ENCODE peak calls at places on chromosome 7, in six cellular contexts. A is AG09309; Y is activated CD4-positive, alpha-beta T cell treated with anti-CD3 and anti-CD28 coated beads, Interleukin-2, amount 10 ng/mL, durations not matched to agents 7 days and 5 days; D is germinal center; I is mesenchymal stem cell; X is GM23248. R is an unnamed sample.

GRCh38 chr7:29299986-29300609 is 105.5 kb downstream of the CHN2 start:
- DNase-seq in A (no peak), Y (no peak), D (no peak), I (no peak), X (no peak), R (no peak)

GRCh38 chr7:51067757-51068156 is 248.9 kb downstream of the COBL start:
- DNase-seq in A (peak; percentile 46), Y (peak; percentile 59), D (peak; percentile 26), I (peak; percentile 72), X (peak; percentile 68), R (peak; percentile 16)

GRCh38 chr7:34596887-34597286 is 61.1 kb upstream of the NPSR1 start:
- DNase-seq in A (no peak), Y (no peak), D (no peak), I (no peak), X (peak; percentile 41), R (no peak)

GRCh38 chr7:18499407-18500197 is 4.1 kb downstream of the HDAC9 start:
- DNase-seq in A (no peak), Y (no peak), D (no peak), I (no peak), X (peak; percentile 52), R (no peak)

GRCh38 chr7:142478479-142479220 is 220.8 kb upstream of the PRSS58 start:
- DNase-seq in A (no peak), Y (peak; percentile 48), D (peak; percentile 20), I (peak; percentile 69), X (peak; percentile 71), R (no peak)

GRCh38 chr7:104971290-104972071 is 42.5 kb upstream of the KMT2E start:
- DNase-seq in A (no peak), Y (no peak), D (no peak), I (no peak), X (peak; percentile 79), R (no peak)

GRCh38 chr7:138891446-138891810 is 89.8 kb downstream of the KIAA1549 start:
- DNase-seq in A (no peak), Y (no peak), D (no peak), I (peak; percentile 33), X (peak; percentile 62), R (no peak)

GRCh38 chr7:142401951-142402350 is 144.1 kb upstream of the PRSS58 start:
- DNase-seq in A (no peak), Y (no peak), D (no peak), I (no peak), X (peak; percentile 23), R (no peak)

GRCh38 chr7:130814753-130815152 is 80.7 kb upstream of the KLF14 start:
- DNase-seq in A (peak; percentile 10), Y (peak; percentile 19), D (no peak), I (peak; percentile 34), X (peak; percentile 70), R (no peak)

GRCh38 chr7:30285531-30286284 is 1.3 kb downstream of the ZNRF2 start:
- DNase-seq in A (peak; percentile 14), Y (peak; percentile 80), D (peak; percentile 22), I (peak; percentile 68), X (peak; percentile 70), R (no peak)

GRCh38 chr7:128739048-128739962 is at the start of gene CALU:
- DNase-seq in A (peak; percentile 93), Y (peak; percentile 96), D (peak; percentile 99), I (peak; percentile 98), X (peak; percentile 99), R (peak; percentile 79)

GRCh38 chr7:41437257-41438196 is 265.4 kb downstream of the INHBA start:
- DNase-seq in A (no peak), Y (no peak), D (no peak), I (no peak), X (peak; percentile 29), R (no peak)

GRCh38 chr7:44972562-44972961 is 6.3 kb downstream of the MYO1G start:
- DNase-seq in A (no peak), Y (no peak), D (no peak), I (no peak), X (no peak), R (no peak)

GRCh38 chr7:152464312-152465117 is 28.7 kb upstream of the KMT2C start:
- DNase-seq in A (peak; percentile 23), Y (peak; percentile 58), D (peak; percentile 79), I (peak; percentile 86), X (peak; percentile 84), R (no peak)

GRCh38 chr7:92131093-92131492 is 3.2 kb downstream of the CYP51A1 start:
- DNase-seq in A (no peak), Y (no peak), D (no peak), I (no peak), X (no peak), R (no peak)

GRCh38 chr7:87234949-87235348 is 15.4 kb upstream of the TMEM243 start:
- DNase-seq in A (no peak), Y (no peak), D (no peak), I (peak; percentile 32), X (peak; percentile 56), R (peak; percentile 58)

GRCh38 chr7:39248041-39248692 is 270.5 kb downstream of the POU6F2 start:
- DNase-seq in A (no peak), Y (no peak), D (no peak), I (peak; percentile 1), X (no peak), R (no peak)

GRCh38 chr7:114508096-114508495 is 93.5 kb downstream of the FOXP2 start:
- DNase-seq in A (peak; percentile 20), Y (no peak), D (no peak), I (peak; percentile 29), X (peak; percentile 58), R (no peak)

GRCh38 chr7:66504131-66504530 is 124.5 kb upstream of the KCTD7 start:
- DNase-seq in A (no peak), Y (no peak), D (no peak), I (no peak), X (no peak), R (no peak)

GRCh38 chr7:46478046-46478445 is 557.0 kb upstream of the IGFBP3 start:
- DNase-seq in A (no peak), Y (no peak), D (no peak), I (peak; percentile 83), X (peak; percentile 55), R (no peak)

GRCh38 chr7:100728196-100728595 is 5.2 kb upstream of the ZAN start:
- DNase-seq in A (no peak), Y (no peak), D (no peak), I (no peak), X (no peak), R (no peak)

GRCh38 chr7:98354511-98355249 is 46.2 kb downstream of the BAIAP2L1 start:
- DNase-seq in A (no peak), Y (no peak), D (no peak), I (peak; percentile 89), X (peak; percentile 92), R (peak; percentile 56)

GRCh38 chr7:33472348-33473025 is 343.1 kb downstream of the BBS9 start:
- DNase-seq in A (no peak), Y (no peak), D (no peak), I (no peak), X (no peak), R (no peak)

GRCh38 chr7:2122651-2123050 is 110.1 kb downstream of the MAD1L1 start:
- DNase-seq in A (no peak), Y (no peak), D (no peak), I (no peak), X (no peak), R (no peak)

GRCh38 chr7:92740134-92740533 is 96.2 kb downstream of the CDK6 start:
- DNase-seq in A (no peak), Y (no peak), D (no peak), I (no peak), X (no peak), R (no peak)

GRCh38 chr7:154332776-154333175 is 280.6 kb downstream of the DPP6 start:
- DNase-seq in A (no peak), Y (no peak), D (no peak), I (no peak), X (no peak), R (no peak)

GRCh38 chr7:71694678-71695077 is 562.7 kb downstream of the GALNT17 start:
- DNase-seq in A (no peak), Y (no peak), D (no peak), I (no peak), X (no peak), R (no peak)

GRCh38 chr7:142412551-142413193 is 154.8 kb upstream of the PRSS58 start:
- DNase-seq in A (peak; percentile 20), Y (peak; percentile 59), D (peak; percentile 38), I (peak; percentile 68), X (peak; percentile 81), R (peak; percentile 16)

GRCh38 chr7:94397721-94398120 is 3.0 kb downstream of the COL1A2 start:
- DNase-seq in A (no peak), Y (no peak), D (no peak), I (no peak), X (peak; percentile 73), R (no peak)

GRCh38 chr7:121485457-121486243 is 89.5 kb upstream of the FAM3C start:
- DNase-seq in A (peak; percentile 13), Y (no peak), D (no peak), I (no peak), X (peak; percentile 32), R (no peak)

GRCh38 chr7:33981686-33982424 is 76.5 kb downstream of the BMPER start:
- DNase-seq in A (peak; percentile 71), Y (no peak), D (no peak), I (peak; percentile 55), X (peak; percentile 82), R (no peak)

GRCh38 chr7:29607889-29608288 is 44.3 kb downstream of the PRR15 start:
- DNase-seq in A (no peak), Y (no peak), D (no peak), I (peak; percentile 52), X (peak; percentile 95), R (peak; percentile 10)

GRCh38 chr7:7565746-7566650 is 686 bp upstream of the MIOS start:
- DNase-seq in A (no peak), Y (no peak), D (peak; percentile 7), I (no peak), X (peak; percentile 2), R (no peak)

GRCh38 chr7:90345548-90346319 is 782 bp upstream of the GTPBP10 start:
- DNase-seq in A (peak; percentile 7), Y (no peak), D (peak; percentile 2), I (peak; percentile 57), X (peak; percentile 66), R (no peak)

GRCh38 chr7:56007891-56008290 is 43.4 kb downstream of the PSPH start:
- DNase-seq in A (no peak), Y (no peak), D (no peak), I (no peak), X (no peak), R (no peak)

GRCh38 chr7:44565795-44566559 is 7.7 kb downstream of the DDX56 start:
- DNase-seq in A (no peak), Y (no peak), D (no peak), I (no peak), X (no peak), R (no peak)

R was measured in AG04449.